ENCODE peak calls at places on chromosomes 7 and 10, in eight cellular contexts. I is T-helper 1 cell, S is NCI-H748 treated with DMSO at 0.1 percent for 48 hours, F is activated T-cell treated with anti-CD3 and anti-CD28 coated beads for 4 hours, O is right cardiac atrium, C is activated gamma-delta T cell treated with Interleukin-2 at 50 U/mL for 16 hours, P is cardiac fibroblast, Y is AG08395. X is an unnamed sample.

GRCh38 chr7:100176096-100176835 is 915 bp downstream of the GPC2 start:
- DNase-seq in Y (no peak), I (no peak), O (no peak), S (no peak), P (no peak), F (no peak), C (no peak), X (no peak)

GRCh38 chr10:44860811-44861751 is 50.1 kb upstream of the TMEM72 start:
- DNase-seq in Y (peak; percentile 90), C (no peak), I (no peak), P (peak; percentile 85), F (no peak), S (no peak), O (peak; percentile 81), X (no peak)

GRCh38 chr10:23200997-23201652 is 9.0 kb downstream of the PTF1A start:
- DNase-seq in O (no peak), P (no peak), C (no peak), I (no peak), F (no peak), Y (no peak), S (no peak), X (no peak)

GRCh38 chr10:4221315-4221714 is 436.3 kb upstream of the KLF6 start:
- DNase-seq in O (no peak), F (no peak), P (peak; percentile 79), C (no peak), I (no peak), Y (no peak), S (no peak), X (no peak)

GRCh38 chr10:35399414-35400009 is 63.2 kb downstream of the CCNY start:
- DNase-seq in F (no peak), Y (no peak), S (no peak), C (no peak), O (no peak), I (no peak), P (no peak), X (no peak)

GRCh38 chr10:77318739-77319138 is 318.9 kb downstream of the KCNMA1 start:
- DNase-seq in I (no peak), C (no peak), O (no peak), F (no peak), Y (no peak), S (no peak), P (no peak), X (no peak)

GRCh38 chr10:91624633-91625032 is 8.2 kb downstream of the PPP1R3C start:
- DNase-seq in F (no peak), O (no peak), P (no peak), S (no peak), Y (no peak), C (no peak), I (no peak), X (no peak)

GRCh38 chr10:129025774-129026173 is 441.3 kb upstream of the MGMT start:
- DNase-seq in O (peak; percentile 69), P (no peak), S (no peak), I (no peak), C (no peak), F (no peak), Y (no peak), X (no peak)

GRCh38 chr10:65941098-65941655 is 984.7 kb upstream of the LRRTM3 start:
- DNase-seq in F (no peak), C (no peak), O (no peak), S (no peak), P (no peak), Y (no peak), I (no peak), X (no peak)

GRCh38 chr7:7757576-7757975 is 39.2 kb upstream of the RPA3 start:
- DNase-seq in I (no peak), C (no peak), Y (no peak), O (no peak), S (no peak), F (no peak), P (no peak), X (no peak)

GRCh38 chr7:36860679-36861078 is 136.4 kb upstream of the AOAH start:
- DNase-seq in S (no peak), P (no peak), O (no peak), C (no peak), F (no peak), I (no peak), Y (no peak), X (no peak)

GRCh38 chr7:45709168-45710034 is 135.2 kb downstream of the ADCY1 start:
- DNase-seq in C (no peak), Y (peak; percentile 83), P (peak; percentile 87), F (no peak), S (no peak), O (peak; percentile 84), I (no peak), X (no peak)

GRCh38 chr7:82961240-82961639 is 201.4 kb downstream of the PCLO start:
- DNase-seq in P (no peak), F (no peak), O (no peak), I (no peak), C (no peak), S (no peak), Y (no peak), X (no peak)